ENCODE peak calls at places on chromosomes 1 and 21, in seven cellular contexts. O is right lobe of liver, C is fibroblast of the aortic adventitia, Z is body of pancreas, E is thoracic aorta, F is SK-N-SH, S is testis. P is an unnamed sample.

GRCh38 chr1:156379420-156380165 is 10.6 kb downstream of the RHBG start:
- DNase-seq in O (no peak), C (peak), S (no peak), E (no peak), Z (no peak), F (no peak), P (no peak)

GRCh38 chr1:159121526-159121925 is 45.0 kb upstream of the AIM2 start:
- DNase-seq in F (no peak), C (no peak), E (no peak), O (no peak), Z (no peak), S (no peak), P (no peak)

GRCh38 chr21:44006656-44007055 is 5.5 kb upstream of the TRAPPC10 start:
- DNase-seq in F (no peak), E (no peak), O (no peak), C (peak), S (peak), Z (no peak), P (peak)

GRCh38 chr1:110648405-110648804 is 26.3 kb downstream of the KCNA3 start:
- DNase-seq in O (no peak), F (no peak), E (no peak), S (no peak), C (no peak), Z (no peak), P (no peak)

GRCh38 chr21:33647560-33647959 is 5.3 kb downstream of the ITSN1 start:
- DNase-seq in C (no peak), Z (no peak), O (no peak), E (no peak), S (no peak), F (no peak), P (no peak)

GRCh38 chr1:226525750-226526149 is 22.8 kb upstream of the STUM start:
- DNase-seq in S (peak), C (no peak), Z (no peak), E (no peak), O (no peak), F (no peak), P (no peak)

GRCh38 chr1:3940081-3940755 is 40.1 kb upstream of the C1orf174 start:
- DNase-seq in C (no peak), S (no peak), F (peak), E (no peak), Z (no peak), O (no peak), P (no peak)

GRCh38 chr21:16406355-16406754 is 676.6 kb downstream of the USP25 start:
- DNase-seq in O (no peak), C (no peak), S (no peak), Z (no peak), E (no peak), F (no peak), P (no peak)

GRCh38 chr21:17414766-17415165 is 98.1 kb upstream of the CXADR start:
- DNase-seq in Z (no peak), E (no peak), C (no peak), S (no peak), F (no peak), O (no peak), P (no peak)

GRCh38 chr1:100134872-100135271 is 1.9 kb downstream of the TRMT13 start:
- DNase-seq in F (no peak), E (no peak), C (peak), Z (no peak), S (no peak), O (no peak), P (no peak)

GRCh38 chr1:214957330-214958137 is 125.0 kb upstream of the KCNK2 start:
- DNase-seq in F (no peak), O (no peak), S (no peak), E (no peak), Z (no peak), C (peak), P (no peak)

GRCh38 chr1:5993553-5994510 is 1.6 kb upstream of the NPHP4 start:
- DNase-seq in F (no peak), S (no peak), C (no peak), O (peak), E (no peak), Z (no peak), P (peak)

GRCh38 chr1:174191255-174191906 is 32.1 kb downstream of the RABGAP1L start:
- DNase-seq in C (peak), Z (no peak), O (no peak), E (no peak), F (no peak), S (no peak), P (no peak)

GRCh38 chr1:227944931-227945890 is 2.5 kb downstream of the WNT9A start:
- DNase-seq in O (peak), Z (peak), E (no peak), F (peak), S (peak), C (no peak), P (no peak)

GRCh38 chr1:164683235-164683634 is 124.3 kb downstream of the PBX1 start:
- DNase-seq in Z (no peak), C (peak), E (no peak), S (no peak), F (no peak), O (no peak), P (no peak)

GRCh38 chr1:6166221-6166620 is 13.9 kb downstream of the CHD5 start:
- DNase-seq in F (no peak), S (no peak), E (no peak), O (no peak), C (no peak), Z (no peak), P (no peak)

GRCh38 chr1:40508375-40509341 is at the start of gene EXO5:
- DNase-seq in O (peak), F (peak), E (peak), Z (peak), C (peak), S (peak), P (peak)

GRCh38 chr1:111436726-111437125 is 9.2 kb upstream of the OVGP1 start:
- DNase-seq in F (no peak), S (no peak), O (no peak), C (peak), E (no peak), Z (no peak), P (no peak)

GRCh38 chr1:119285482-119285881 is 83.1 kb upstream of the HAO2 start:
- DNase-seq in S (no peak), F (no peak), C (peak), E (no peak), Z (no peak), O (no peak), P (no peak)

GRCh38 chr1:29416825-29417557 is 180.7 kb downstream of the PTPRU start:
- DNase-seq in E (no peak), S (peak), O (no peak), F (no peak), Z (no peak), C (peak), P (no peak)

GRCh38 chr1:234597894-234598293 is 12.1 kb downstream of the IRF2BP2 start:
- DNase-seq in E (no peak), C (peak), Z (peak), O (no peak), F (peak), S (no peak), P (no peak)

GRCh38 chr1:234706199-234706598 is 96.2 kb upstream of the IRF2BP2 start:
- DNase-seq in Z (no peak), S (peak), O (no peak), C (no peak), E (no peak), F (no peak), P (no peak)

DNA sequence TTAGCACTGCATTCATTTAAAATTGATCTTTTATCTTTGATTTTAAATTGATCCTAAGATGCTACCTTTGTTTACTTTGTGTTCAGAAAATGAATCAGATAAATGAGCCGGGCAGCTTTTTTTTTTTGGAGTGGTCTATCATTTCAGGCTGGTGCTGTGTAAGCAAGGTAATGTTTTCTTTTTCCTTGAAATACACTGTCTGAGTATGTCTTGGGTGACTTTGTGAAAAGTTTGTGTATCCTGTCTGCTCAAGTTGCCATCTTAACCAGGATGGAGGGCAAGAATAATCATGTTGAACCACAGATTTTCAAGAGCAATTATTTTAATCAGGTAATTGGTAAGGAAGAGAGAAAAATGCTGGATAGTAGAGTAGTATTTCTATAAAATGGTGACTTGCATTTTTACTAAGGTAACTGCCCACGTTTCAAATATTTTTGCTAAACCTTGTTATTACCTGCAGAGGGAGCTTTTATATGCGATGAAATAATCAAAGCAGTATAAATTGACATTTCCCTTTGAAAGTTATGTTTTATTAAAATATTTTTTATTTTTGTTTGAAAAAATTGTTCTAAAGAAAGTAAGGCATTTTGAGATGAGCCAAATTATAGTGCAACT is 11.1 kb downstream of the ADGRL2 start:
- DNase-seq in Z (no peak), F (no peak), E (no peak), S (no peak), O (no peak), C (peak), P (no peak)
- TF ChIP-seq CTCF in Z (peak), F (peak), E (no peak), S (no peak), O (peak), C (peak), P (no peak)

DNA sequence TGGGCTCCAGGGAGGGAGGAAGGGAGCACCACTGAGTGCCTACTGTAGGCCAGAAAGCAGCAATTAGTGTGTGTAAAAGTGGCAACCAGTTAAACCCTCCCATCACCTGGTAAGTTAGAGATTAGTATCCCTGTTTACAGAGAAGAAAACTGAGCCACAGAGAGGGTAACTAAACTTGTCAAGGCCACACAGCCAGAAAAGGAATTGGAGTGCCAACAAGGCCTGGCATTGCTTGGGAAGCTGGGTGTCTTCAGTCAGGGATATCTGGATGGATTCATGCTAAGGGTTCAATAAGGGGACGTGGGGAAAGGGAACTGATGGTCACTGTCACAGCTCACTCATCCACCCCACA is 23.6 kb upstream of the ADGRB2 start:
- DNase-seq in Z (no peak), E (no peak), S (no peak), O (no peak), F (no peak), C (no peak), P (no peak)
- H3K4me3 ChIP-seq in Z (no peak), E (peak), S (peak), O (no peak), F (peak), C (peak), P (peak)

GRCh38 chr1:233478611-233479010 is 135.3 kb upstream of the KCNK1 start:
- DNase-seq in Z (no peak), O (peak), C (no peak), F (no peak), E (no peak), S (no peak), P (no peak)

GRCh38 chr1:233480198-233480597 is 133.7 kb upstream of the KCNK1 start:
- DNase-seq in C (no peak), Z (no peak), E (no peak), O (no peak), F (no peak), S (no peak), P (no peak)

GRCh38 chr1:233479026-233479890 is 134.6 kb upstream of the KCNK1 start:
- DNase-seq in Z (no peak), O (no peak), F (no peak), C (no peak), S (no peak), E (no peak), P (no peak)

GRCh38 chr1:233473549-233474204 is 140.2 kb upstream of the KCNK1 start:
- DNase-seq in C (no peak), F (no peak), Z (no peak), O (peak), E (no peak), S (no peak), P (no peak)

GRCh38 chr1:233477359-233477758 is 136.5 kb upstream of the KCNK1 start:
- DNase-seq in Z (no peak), E (no peak), O (no peak), S (no peak), C (no peak), F (no peak), P (no peak)
- TF ChIP-seq CTCF in Z (no peak), E (no peak), O (no peak), S (no peak), C (no peak), F (peak), P (no peak)

GRCh38 chr1:236394905-236395779 is 1.1 kb downstream of the EDARADD start:
- DNase-seq in F (peak), O (no peak), S (peak), E (no peak), Z (peak), C (peak), P (no peak)
- H3K4me3 ChIP-seq in F (peak), O (peak), S (peak), E (peak), Z (peak), C (peak), P (peak)

DNA sequence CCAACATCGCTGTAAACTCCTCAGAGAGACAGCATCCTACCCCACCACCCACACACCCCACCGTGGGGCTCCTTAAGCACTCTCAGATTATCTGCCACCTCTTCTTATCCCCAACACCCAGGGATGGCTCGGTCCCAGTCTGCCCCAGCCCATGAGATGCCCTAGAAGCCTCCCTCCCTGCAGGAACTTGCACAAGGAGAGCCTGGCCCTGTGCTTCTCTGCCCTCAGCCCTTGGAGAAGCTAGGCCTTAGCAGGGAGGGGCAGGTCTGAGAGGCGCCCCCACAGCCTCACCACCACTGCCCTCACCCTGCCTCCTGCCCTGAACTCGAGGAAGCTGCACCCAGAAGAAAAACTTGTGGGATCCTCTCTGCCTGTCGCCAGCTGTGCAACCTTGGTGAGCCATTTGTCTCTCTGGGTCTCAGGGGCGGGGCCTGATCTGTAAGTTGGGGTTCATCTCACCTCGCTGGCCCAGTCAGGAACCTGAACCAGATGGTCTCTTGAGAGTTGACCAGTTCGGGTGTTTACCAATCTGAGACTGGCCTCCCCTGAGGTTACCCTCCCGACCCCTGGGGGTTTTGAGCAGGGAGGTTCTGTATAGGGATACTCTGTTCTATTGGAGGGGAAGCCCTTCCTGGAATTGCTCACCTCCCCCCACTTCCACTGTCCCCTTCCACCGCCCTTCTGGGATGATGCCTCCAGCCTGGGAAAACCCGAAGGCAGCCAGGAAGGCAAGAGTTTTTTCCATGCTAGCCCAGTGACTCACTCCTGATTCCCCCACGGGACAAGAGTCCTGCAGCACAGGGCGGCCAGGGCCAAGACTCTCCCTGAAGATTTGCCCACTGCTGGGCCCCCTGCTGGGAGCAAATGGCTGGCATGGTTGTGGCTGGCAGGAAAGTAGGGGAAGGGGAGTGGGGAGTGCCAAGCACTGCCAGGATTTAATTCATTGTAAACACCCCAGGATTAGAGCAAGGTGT is at the start of gene S100A3:
- DNase-seq in O (no peak), E (no peak), C (peak), S (no peak), Z (no peak), F (no peak), P (peak)
- TF ChIP-seq CTCF in O (no peak), E (peak), C (peak), S (no peak), Z (no peak), F (peak), P (no peak)

GRCh38 chr1:92228401-92228800 is 10.7 kb downstream of the C1orf146 start:
- DNase-seq in C (no peak), Z (no peak), F (no peak), E (no peak), S (no peak), O (no peak), P (no peak)
- H3K4me3 ChIP-seq in C (no peak), Z (no peak), F (no peak), E (no peak), S (no peak), O (no peak), P (no peak)

DNA sequence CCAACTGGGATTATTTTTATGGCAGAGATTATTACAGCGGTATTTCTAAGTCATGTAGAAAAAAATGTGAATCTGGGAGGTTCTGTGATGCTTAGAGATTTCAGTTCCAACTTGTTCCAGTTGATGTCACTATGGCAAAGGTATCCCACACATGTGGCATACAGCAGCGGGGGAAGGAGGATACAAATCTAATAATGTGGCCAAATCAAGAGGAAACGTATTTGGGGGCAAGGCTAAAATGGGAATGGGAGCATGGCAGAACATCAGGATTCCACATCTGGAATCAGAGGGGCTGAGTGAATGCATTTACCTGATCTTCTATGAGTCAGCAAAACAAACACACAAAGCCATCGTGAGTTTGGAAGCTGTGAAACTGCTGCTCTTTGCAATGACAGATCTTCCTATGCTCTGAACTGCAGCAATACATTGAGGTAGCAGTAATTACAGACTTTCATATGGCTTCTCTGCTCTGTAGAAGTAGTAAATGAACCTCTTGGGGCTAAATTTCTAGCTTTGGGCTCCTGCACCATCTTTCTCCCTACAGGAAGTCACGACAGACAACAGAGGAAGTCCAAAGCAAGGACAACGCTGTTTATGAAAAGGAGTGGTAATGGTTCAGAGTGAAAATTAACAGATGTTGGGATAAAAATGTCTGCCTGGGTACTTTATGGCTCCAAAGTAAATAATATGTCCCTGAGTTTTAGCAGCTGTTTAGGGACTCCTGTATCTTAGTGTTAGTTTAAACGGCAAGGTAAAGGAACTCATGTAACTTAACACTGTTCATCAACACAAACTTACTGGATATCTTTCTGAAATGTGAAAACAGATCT is 55.6 kb downstream of the GABPA start:
- DNase-seq in O (no peak), C (peak), S (no peak), E (no peak), F (peak), Z (no peak), P (no peak)
- TF ChIP-seq CTCF in O (peak), C (peak), S (peak), E (no peak), F (peak), Z (peak), P (peak)

DNA sequence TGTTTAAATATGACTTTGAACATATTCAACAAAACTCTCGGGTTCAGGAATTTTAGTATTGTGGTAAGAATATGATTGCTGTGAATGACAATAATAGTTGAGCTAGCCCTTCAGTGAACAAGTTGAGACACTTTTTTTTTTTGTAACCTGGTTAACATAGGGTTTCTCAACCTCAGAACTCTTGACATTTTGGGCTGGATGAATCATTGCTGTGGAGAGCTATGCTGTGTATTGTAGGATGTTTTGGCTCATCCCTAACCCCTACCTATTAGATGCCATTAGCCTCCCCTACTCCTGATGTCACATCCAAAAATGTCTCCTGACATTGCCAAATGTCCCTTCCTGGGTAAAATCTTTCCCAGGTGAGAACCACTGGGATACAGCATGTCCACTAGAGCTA is 113.7 kb downstream of the RUNX1 start:
- DNase-seq in C (no peak), F (no peak), E (no peak), S (no peak), O (no peak), Z (no peak), P (no peak)
- H3K4me3 ChIP-seq in C (no peak), F (no peak), E (no peak), S (no peak), O (no peak), Z (no peak), P (no peak)

GRCh38 chr21:42833439-42833815 is 45.9 kb downstream of the WDR4 start:
- DNase-seq in E (no peak), O (no peak), C (no peak), F (peak), S (no peak), Z (no peak), P (no peak)
- TF ChIP-seq CTCF in E (no peak), O (no peak), C (peak), F (peak), S (no peak), Z (peak), P (peak)

DNA sequence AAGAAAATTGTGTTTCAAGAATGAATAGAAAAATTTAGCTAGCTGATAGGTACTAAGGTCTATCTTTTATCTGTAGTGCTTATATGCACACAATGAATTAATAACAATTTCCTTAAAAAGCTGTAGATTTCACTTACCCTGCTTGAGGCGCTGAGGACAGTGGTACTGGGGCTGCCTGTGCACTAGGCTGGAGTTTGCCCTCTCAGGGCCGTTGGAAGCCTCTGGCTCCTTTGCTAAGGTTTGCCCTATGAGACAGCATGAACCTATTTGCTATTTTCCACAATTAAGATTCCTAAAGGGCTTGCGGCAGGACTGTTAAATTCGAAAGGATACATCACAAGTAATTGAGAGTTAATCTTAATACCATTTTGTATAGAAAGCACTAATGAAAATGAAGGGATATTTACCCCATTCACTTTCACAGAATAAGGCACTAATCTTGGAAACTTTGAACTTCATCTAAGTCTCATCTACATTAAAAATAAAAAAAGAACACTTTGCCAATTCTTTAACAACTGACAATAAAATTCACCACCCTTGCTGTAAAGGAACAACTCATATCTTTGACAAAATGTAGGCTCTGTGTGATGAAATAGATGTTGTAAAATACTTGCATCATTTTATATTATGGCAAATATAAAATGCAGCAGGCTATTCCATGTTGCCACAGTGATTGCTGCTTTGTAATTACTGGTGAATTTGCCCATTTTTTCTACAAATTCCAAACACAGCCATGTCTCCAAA is 293.0 kb downstream of the NTNG1 start:
- DNase-seq in C (no peak), F (no peak), E (no peak), S (no peak), Z (no peak), O (no peak), P (no peak)
- H3K4me3 ChIP-seq in C (no peak), F (no peak), E (no peak), S (no peak), Z (no peak), O (no peak), P (no peak)